ENCODE peak calls at places on chromosomes 16 and 17, in six cellular contexts. One of them, this sample, is unnamed.

GRCh38 chr17:10116676-10117075 is 81.7 kb downstream of the GAS7 start:
- DNase-seq in CD4-positive, alpha-beta T cell: no peak
- DNase-seq in tibial artery: no peak
- DNase-seq in CD8-positive, alpha-beta T cell: no peak
- DNase-seq in DND-41: no peak
- DNase-seq in cardiac muscle cell: no peak
- DNase-seq in this sample: no peak

GRCh38 chr16:87374313-87374712 is 9.3 kb downstream of the FBXO31 start:
- DNase-seq in CD4-positive, alpha-beta T cell: no peak
- DNase-seq in cardiac muscle cell: no peak
- DNase-seq in CD8-positive, alpha-beta T cell: no peak
- DNase-seq in tibial artery: no peak
- DNase-seq in DND-41: no peak
- DNase-seq in this sample: no peak

GRCh38 chr16:85401917-85402766 is 211.0 kb upstream of the GSE1 start:
- DNase-seq in cardiac muscle cell: no peak
- DNase-seq in CD8-positive, alpha-beta T cell: no peak
- DNase-seq in tibial artery: no peak
- DNase-seq in DND-41: no peak
- DNase-seq in CD4-positive, alpha-beta T cell: no peak
- DNase-seq in this sample: no peak

GRCh38 chr16:48014349-48015135 is 141.3 kb downstream of the ABCC12 start:
- DNase-seq in CD4-positive, alpha-beta T cell: no peak
- DNase-seq in DND-41: no peak
- DNase-seq in CD8-positive, alpha-beta T cell: no peak
- DNase-seq in cardiac muscle cell: no peak
- DNase-seq in tibial artery: no peak
- DNase-seq in this sample: peak; percentile 15

GRCh38 chr17:19306160-19307111 is 56.1 kb downstream of the B9D1 start:
- DNase-seq in cardiac muscle cell: no peak
- DNase-seq in DND-41: peak; percentile 79
- DNase-seq in tibial artery: no peak
- DNase-seq in CD4-positive, alpha-beta T cell: peak; percentile 4
- DNase-seq in CD8-positive, alpha-beta T cell: peak; percentile 16
- DNase-seq in this sample: peak; percentile 89

GRCh38 chr17:31074772-31075538 is 19.8 kb upstream of the NF1 start:
- DNase-seq in CD4-positive, alpha-beta T cell: no peak
- DNase-seq in cardiac muscle cell: no peak
- DNase-seq in tibial artery: no peak
- DNase-seq in CD8-positive, alpha-beta T cell: no peak
- DNase-seq in DND-41: no peak
- DNase-seq in this sample: no peak

GRCh38 chr17:74601944-74602572 is 10.0 kb upstream of the CD300LD start:
- DNase-seq in DND-41: peak; percentile 26
- DNase-seq in CD8-positive, alpha-beta T cell: peak; percentile 24
- DNase-seq in cardiac muscle cell: peak; percentile 70
- DNase-seq in CD4-positive, alpha-beta T cell: peak; percentile 16
- DNase-seq in tibial artery: no peak
- DNase-seq in this sample: no peak

GRCh38 chr17:75783803-75784472 is 668 bp upstream of the UNK start:
- DNase-seq in tibial artery: no peak
- DNase-seq in CD4-positive, alpha-beta T cell: no peak
- DNase-seq in cardiac muscle cell: no peak
- DNase-seq in DND-41: peak; percentile 63
- DNase-seq in CD8-positive, alpha-beta T cell: peak; percentile 37
- DNase-seq in this sample: no peak

GRCh38 chr16:85891033-85891775 is 7.8 kb upstream of the IRF8 start:
- DNase-seq in CD4-positive, alpha-beta T cell: no peak
- DNase-seq in tibial artery: no peak
- DNase-seq in CD8-positive, alpha-beta T cell: no peak
- DNase-seq in DND-41: no peak
- DNase-seq in cardiac muscle cell: no peak
- DNase-seq in this sample: no peak

GRCh38 chr17:83143817-83144231 is 64.4 kb downstream of the METRNL start:
- DNase-seq in CD8-positive, alpha-beta T cell: no peak
- DNase-seq in DND-41: no peak
- DNase-seq in CD4-positive, alpha-beta T cell: no peak
- DNase-seq in cardiac muscle cell: no peak
- DNase-seq in tibial artery: no peak
- DNase-seq in this sample: no peak

GRCh38 chr16:50276801-50277560 is 10.6 kb downstream of the ADCY7 start:
- DNase-seq in cardiac muscle cell: no peak
- DNase-seq in CD4-positive, alpha-beta T cell: no peak
- DNase-seq in tibial artery: no peak
- DNase-seq in CD8-positive, alpha-beta T cell: no peak
- DNase-seq in DND-41: no peak
- DNase-seq in this sample: no peak

GRCh38 chr16:22189473-22190168 is 16.5 kb upstream of the EEF2K start:
- DNase-seq in cardiac muscle cell: peak; percentile 56
- DNase-seq in CD8-positive, alpha-beta T cell: peak; percentile 92
- DNase-seq in tibial artery: peak; percentile 72
- DNase-seq in DND-41: peak; percentile 39
- DNase-seq in CD4-positive, alpha-beta T cell: peak; percentile 92
- DNase-seq in this sample: no peak

GRCh38 chr17:17587614-17588336 is 3.7 kb downstream of the PEMT start:
- DNase-seq in CD8-positive, alpha-beta T cell: no peak
- DNase-seq in CD4-positive, alpha-beta T cell: no peak
- DNase-seq in DND-41: no peak
- DNase-seq in cardiac muscle cell: no peak
- DNase-seq in tibial artery: no peak
- DNase-seq in this sample: no peak

GRCh38 chr17:75271955-75272847 is 1.2 kb upstream of the MIF4GD start:
- DNase-seq in DND-41: peak; percentile 54
- DNase-seq in CD4-positive, alpha-beta T cell: no peak
- DNase-seq in CD8-positive, alpha-beta T cell: no peak
- DNase-seq in tibial artery: no peak
- DNase-seq in cardiac muscle cell: peak; percentile 46
- DNase-seq in this sample: peak; percentile 6

GRCh38 chr17:63999680-64000531 is 1.8 kb downstream of the PRR29 start:
- DNase-seq in cardiac muscle cell: no peak
- DNase-seq in tibial artery: no peak
- DNase-seq in CD4-positive, alpha-beta T cell: no peak
- DNase-seq in DND-41: no peak
- DNase-seq in CD8-positive, alpha-beta T cell: no peak
- DNase-seq in this sample: no peak

GRCh38 chr17:63998721-63999679 is 849 bp downstream of the PRR29 start:
- DNase-seq in cardiac muscle cell: no peak
- DNase-seq in DND-41: no peak
- DNase-seq in CD8-positive, alpha-beta T cell: no peak
- DNase-seq in tibial artery: no peak
- DNase-seq in CD4-positive, alpha-beta T cell: peak; percentile 10
- DNase-seq in this sample: no peak

GRCh38 chr17:63997341-63998048 is 656 bp upstream of the PRR29 start:
- DNase-seq in tibial artery: no peak
- DNase-seq in DND-41: no peak
- DNase-seq in CD8-positive, alpha-beta T cell: no peak
- DNase-seq in cardiac muscle cell: peak; percentile 36
- DNase-seq in CD4-positive, alpha-beta T cell: no peak
- DNase-seq in this sample: no peak

GRCh38 chr17:63996430-63997182 is 1.5 kb upstream of the PRR29 start:
- DNase-seq in CD4-positive, alpha-beta T cell: no peak
- DNase-seq in CD8-positive, alpha-beta T cell: no peak
- DNase-seq in cardiac muscle cell: no peak
- DNase-seq in tibial artery: no peak
- DNase-seq in DND-41: no peak
- DNase-seq in this sample: no peak

GRCh38 chr17:63998050-63998720 is at the start of gene PRR29:
- DNase-seq in CD8-positive, alpha-beta T cell: peak; percentile 75
- DNase-seq in tibial artery: no peak
- DNase-seq in cardiac muscle cell: peak; percentile 78
- DNase-seq in CD4-positive, alpha-beta T cell: peak; percentile 72
- DNase-seq in DND-41: peak; percentile 86
- DNase-seq in this sample: peak; percentile 57
- H3K27ac ChIP-seq in CD8-positive, alpha-beta T cell: no peak within 1 kb of the TSS
- H3K27ac ChIP-seq in tibial artery: no peak within 1 kb of the TSS
- H3K27ac ChIP-seq in cardiac muscle cell: no peak within 1 kb of the TSS
- H3K27ac ChIP-seq in CD4-positive, alpha-beta T cell: no peak within 1 kb of the TSS
- H3K27ac ChIP-seq in DND-41: no peak within 1 kb of the TSS
- H3K27ac ChIP-seq in this sample: no peak within 1 kb of the TSS

DNA sequence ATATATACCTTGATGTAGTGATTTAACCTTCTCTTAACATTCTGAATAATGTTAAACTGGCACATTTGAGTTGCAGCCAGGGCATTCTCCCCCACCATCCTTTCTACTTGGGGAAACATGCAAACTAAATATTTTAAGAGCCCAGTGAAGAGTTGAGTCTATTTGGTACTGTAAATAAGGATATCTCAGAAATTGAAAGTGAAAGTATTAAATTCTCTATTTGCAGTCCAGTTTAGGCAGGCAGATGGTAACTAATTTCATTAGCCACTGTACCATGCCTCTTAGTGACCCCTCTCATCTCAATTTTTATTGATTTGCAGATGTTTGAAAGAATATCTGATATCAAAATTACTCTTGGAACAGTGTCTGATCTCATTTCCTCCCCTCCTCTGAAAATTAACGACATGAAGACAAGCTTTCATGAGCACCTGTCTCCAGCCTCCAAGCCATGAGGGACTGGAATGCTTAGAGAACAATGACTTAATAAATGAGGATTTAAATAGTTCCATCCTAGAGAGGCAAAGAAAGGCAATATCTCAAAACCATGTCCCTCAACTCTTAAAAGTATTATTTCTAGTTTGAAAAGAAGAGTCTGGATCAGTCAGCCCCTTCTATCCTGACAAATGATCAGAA is 137.3 kb downstream of the ANKFN1 start:
- DNase-seq in cardiac muscle cell: no peak
- DNase-seq in DND-41: peak; percentile 41
- DNase-seq in CD8-positive, alpha-beta T cell: no peak
- DNase-seq in CD4-positive, alpha-beta T cell: no peak
- DNase-seq in tibial artery: no peak
- DNase-seq in this sample: no peak
- H3K27ac ChIP-seq in cardiac muscle cell: no peak overlapping the region
- H3K27ac ChIP-seq in DND-41: peak overlapping the region; percentile 95
- H3K27ac ChIP-seq in CD8-positive, alpha-beta T cell: no peak overlapping the region
- H3K27ac ChIP-seq in CD4-positive, alpha-beta T cell: no peak overlapping the region
- H3K27ac ChIP-seq in tibial artery: no peak overlapping the region
- H3K27ac ChIP-seq in this sample: no peak overlapping the region

GRCh38 chr16:57484515-57485005 is 1.7 kb downstream of the DOK4 start:
- DNase-seq in DND-41: no peak
- DNase-seq in CD4-positive, alpha-beta T cell: no peak
- DNase-seq in tibial artery: no peak
- DNase-seq in CD8-positive, alpha-beta T cell: no peak
- DNase-seq in cardiac muscle cell: no peak
- DNase-seq in this sample: no peak
- H3K27ac ChIP-seq in DND-41: no peak overlapping the region
- H3K27ac ChIP-seq in CD4-positive, alpha-beta T cell: no peak overlapping the region
- H3K27ac ChIP-seq in tibial artery: peak overlapping the region; percentile 86
- H3K27ac ChIP-seq in CD8-positive, alpha-beta T cell: no peak overlapping the region
- H3K27ac ChIP-seq in cardiac muscle cell: peak overlapping the region; percentile 95
- H3K27ac ChIP-seq in this sample: no peak overlapping the region

GRCh38 chr17:80591788-80592187 is 47.1 kb downstream of the RPTOR start:
- DNase-seq in cardiac muscle cell: no peak
- DNase-seq in DND-41: no peak
- DNase-seq in CD8-positive, alpha-beta T cell: no peak
- DNase-seq in tibial artery: no peak
- DNase-seq in CD4-positive, alpha-beta T cell: no peak
- DNase-seq in this sample: no peak

GRCh38 chr17:80592243-80592642 is 47.6 kb downstream of the RPTOR start:
- DNase-seq in DND-41: no peak
- DNase-seq in cardiac muscle cell: no peak
- DNase-seq in CD8-positive, alpha-beta T cell: no peak
- DNase-seq in CD4-positive, alpha-beta T cell: no peak
- DNase-seq in tibial artery: no peak
- DNase-seq in this sample: no peak

GRCh38 chr17:80585880-80586279 is 41.2 kb downstream of the RPTOR start:
- DNase-seq in DND-41: no peak
- DNase-seq in cardiac muscle cell: no peak
- DNase-seq in CD8-positive, alpha-beta T cell: no peak
- DNase-seq in tibial artery: no peak
- DNase-seq in CD4-positive, alpha-beta T cell: no peak
- DNase-seq in this sample: no peak

GRCh38 chr17:80586464-80587228 is 42.0 kb downstream of the RPTOR start:
- DNase-seq in DND-41: no peak
- DNase-seq in cardiac muscle cell: no peak
- DNase-seq in CD8-positive, alpha-beta T cell: no peak
- DNase-seq in tibial artery: no peak
- DNase-seq in CD4-positive, alpha-beta T cell: no peak
- DNase-seq in this sample: peak; percentile 6

GRCh38 chr17:80588687-80589086 is 44.0 kb downstream of the RPTOR start:
- DNase-seq in tibial artery: no peak
- DNase-seq in cardiac muscle cell: no peak
- DNase-seq in DND-41: no peak
- DNase-seq in CD8-positive, alpha-beta T cell: no peak
- DNase-seq in CD4-positive, alpha-beta T cell: no peak
- DNase-seq in this sample: no peak
- H3K27ac ChIP-seq in tibial artery: no peak overlapping the region
- H3K27ac ChIP-seq in cardiac muscle cell: no peak overlapping the region
- H3K27ac ChIP-seq in DND-41: no peak overlapping the region
- H3K27ac ChIP-seq in CD8-positive, alpha-beta T cell: no peak overlapping the region
- H3K27ac ChIP-seq in CD4-positive, alpha-beta T cell: no peak overlapping the region
- H3K27ac ChIP-seq in this sample: no peak overlapping the region

GRCh38 chr16:2025251-2025650 is 1.5 kb upstream of the NHERF2 start:
- DNase-seq in tibial artery: no peak
- DNase-seq in DND-41: no peak
- DNase-seq in cardiac muscle cell: no peak
- DNase-seq in CD8-positive, alpha-beta T cell: no peak
- DNase-seq in CD4-positive, alpha-beta T cell: no peak
- DNase-seq in this sample: no peak

GRCh38 chr16:2024026-2024425 is 2.7 kb upstream of the NHERF2 start:
- DNase-seq in cardiac muscle cell: no peak
- DNase-seq in CD4-positive, alpha-beta T cell: no peak
- DNase-seq in DND-41: no peak
- DNase-seq in tibial artery: no peak
- DNase-seq in CD8-positive, alpha-beta T cell: no peak
- DNase-seq in this sample: no peak

GRCh38 chr16:2025878-2026460 is 733 bp upstream of the NHERF2 start:
- DNase-seq in cardiac muscle cell: no peak
- DNase-seq in tibial artery: no peak
- DNase-seq in DND-41: no peak
- DNase-seq in CD4-positive, alpha-beta T cell: no peak
- DNase-seq in CD8-positive, alpha-beta T cell: no peak
- DNase-seq in this sample: no peak

GRCh38 chr16:2022723-2023097 is 3.1 kb downstream of the NPW start:
- DNase-seq in cardiac muscle cell: peak; percentile 70
- DNase-seq in CD4-positive, alpha-beta T cell: no peak
- DNase-seq in DND-41: peak; percentile 71
- DNase-seq in tibial artery: no peak
- DNase-seq in CD8-positive, alpha-beta T cell: no peak
- DNase-seq in this sample: no peak

DNA sequence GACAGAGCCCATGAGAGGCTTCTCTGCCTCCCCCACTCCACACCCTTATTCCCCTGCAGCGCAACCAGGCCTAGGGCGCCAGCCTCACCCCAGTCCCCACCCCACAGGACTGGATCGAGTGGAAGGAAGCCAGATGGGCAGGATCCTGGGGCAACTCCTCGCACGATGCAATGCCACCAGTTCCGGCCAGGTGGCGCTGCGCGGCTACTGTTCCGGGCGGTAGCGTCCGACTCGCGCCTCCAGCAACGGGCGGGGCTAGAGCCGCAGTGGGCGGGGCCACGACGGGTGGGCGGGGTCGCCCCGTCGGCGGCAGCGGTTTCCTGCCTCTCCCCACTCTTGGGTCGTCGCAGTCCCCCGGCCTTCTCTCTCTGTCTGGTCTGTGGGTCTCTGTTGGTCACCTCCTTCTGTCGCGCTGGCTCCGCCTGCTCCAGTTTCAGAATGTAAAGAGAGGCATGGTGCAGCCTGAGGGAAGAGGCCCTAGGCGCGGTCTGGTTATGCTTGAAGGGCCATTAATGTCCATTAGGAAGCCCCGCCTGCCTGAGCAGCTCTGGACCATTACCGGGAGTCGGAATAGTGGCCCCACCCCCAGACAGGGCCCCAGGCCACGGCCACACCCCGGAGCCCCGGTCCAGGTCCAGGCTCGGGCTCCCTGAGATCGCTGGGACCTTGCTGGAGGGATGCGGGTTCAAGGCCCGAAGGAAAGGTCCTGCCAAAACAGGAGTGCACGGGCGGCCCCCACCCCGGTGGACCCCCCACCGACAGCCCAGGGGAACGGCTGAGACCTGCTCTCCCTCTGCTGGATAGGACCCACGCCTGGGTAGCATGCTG is 3.4 kb upstream of the NHERF2 start:
- DNase-seq in CD4-positive, alpha-beta T cell: peak; percentile 95
- DNase-seq in tibial artery: peak; percentile 88
- DNase-seq in CD8-positive, alpha-beta T cell: peak; percentile 96
- DNase-seq in cardiac muscle cell: peak; percentile 90
- DNase-seq in DND-41: peak; percentile 95
- DNase-seq in this sample: peak; percentile 89
- H3K27ac ChIP-seq in CD4-positive, alpha-beta T cell: peak overlapping the region; percentile 43
- H3K27ac ChIP-seq in tibial artery: peak overlapping the region; percentile 53
- H3K27ac ChIP-seq in CD8-positive, alpha-beta T cell: peak overlapping the region; percentile 24
- H3K27ac ChIP-seq in cardiac muscle cell: no peak overlapping the region
- H3K27ac ChIP-seq in DND-41: peak overlapping the region; percentile 75
- H3K27ac ChIP-seq in this sample: no peak overlapping the region

This sample was measured in caudate nucleus.